ENCODE peak calls at places on chromosome 22, in eight cellular contexts. One of them, this sample, is unnamed.

GRCh38 chr22:50528682-50529415 is 963 bp downstream of the TYMP start:
- DNase-seq in hepatocyte: no peak
- DNase-seq in osteocyte: peak; percentile 85
- DNase-seq in omental fat pad: no peak
- DNase-seq in fibroblast of villous mesenchyme: no peak
- DNase-seq in astrocyte of the cerebellum: no peak
- DNase-seq in heart left ventricle: peak; percentile 62
- DNase-seq in stomach: no peak
- DNase-seq in this sample: no peak

GRCh38 chr22:46829140-46829891 is 66.9 kb downstream of the TBC1D22A start:
- DNase-seq in hepatocyte: peak; percentile 71
- DNase-seq in osteocyte: no peak
- DNase-seq in omental fat pad: no peak
- DNase-seq in fibroblast of villous mesenchyme: peak; percentile 90
- DNase-seq in astrocyte of the cerebellum: peak; percentile 91
- DNase-seq in heart left ventricle: no peak
- DNase-seq in stomach: no peak
- DNase-seq in this sample: no peak

GRCh38 chr22:29479417-29480261 is at the start of gene NEFH:
- DNase-seq in hepatocyte: peak; percentile 22
- DNase-seq in osteocyte: no peak
- DNase-seq in omental fat pad: no peak
- DNase-seq in fibroblast of villous mesenchyme: no peak
- DNase-seq in astrocyte of the cerebellum: no peak
- DNase-seq in heart left ventricle: no peak
- DNase-seq in stomach: no peak
- DNase-seq in this sample: no peak

GRCh38 chr22:46066691-46067090 is 83.6 kb upstream of the PPARA start:
- DNase-seq in hepatocyte: no peak
- DNase-seq in osteocyte: no peak
- DNase-seq in omental fat pad: no peak
- DNase-seq in fibroblast of villous mesenchyme: peak; percentile 73
- DNase-seq in astrocyte of the cerebellum: no peak
- DNase-seq in heart left ventricle: no peak
- DNase-seq in stomach: peak; percentile 44
- DNase-seq in this sample: no peak

GRCh38 chr22:22371031-22371541 is 126.5 kb downstream of the VPREB1 start:
- DNase-seq in hepatocyte: no peak
- DNase-seq in osteocyte: peak; percentile 36
- DNase-seq in omental fat pad: no peak
- DNase-seq in fibroblast of villous mesenchyme: no peak
- DNase-seq in astrocyte of the cerebellum: no peak
- DNase-seq in heart left ventricle: no peak
- DNase-seq in stomach: no peak
- DNase-seq in this sample: no peak

GRCh38 chr22:17910561-17911311 is 113.6 kb downstream of the MICAL3 start:
- DNase-seq in hepatocyte: peak; percentile 81
- DNase-seq in osteocyte: no peak
- DNase-seq in omental fat pad: no peak
- DNase-seq in fibroblast of villous mesenchyme: peak; percentile 85
- DNase-seq in astrocyte of the cerebellum: no peak
- DNase-seq in heart left ventricle: peak; percentile 80
- DNase-seq in stomach: no peak
- DNase-seq in this sample: no peak

GRCh38 chr22:22938672-22939536 is 51.3 kb downstream of the IGLL5 start:
- DNase-seq in hepatocyte: no peak
- DNase-seq in osteocyte: no peak
- DNase-seq in omental fat pad: no peak
- DNase-seq in fibroblast of villous mesenchyme: no peak
- DNase-seq in astrocyte of the cerebellum: no peak
- DNase-seq in heart left ventricle: peak; percentile 12
- DNase-seq in stomach: no peak
- DNase-seq in this sample: no peak

GRCh38 chr22:37145415-37146385 is 4.0 kb downstream of the IL2RB start:
- DNase-seq in hepatocyte: no peak
- DNase-seq in osteocyte: no peak
- DNase-seq in omental fat pad: no peak
- DNase-seq in fibroblast of villous mesenchyme: no peak
- DNase-seq in astrocyte of the cerebellum: no peak
- DNase-seq in heart left ventricle: peak; percentile 23
- DNase-seq in stomach: no peak
- DNase-seq in this sample: no peak

GRCh38 chr22:21984793-21985192 is 2.2 kb upstream of the TOP3B start:
- DNase-seq in hepatocyte: peak; percentile 34
- DNase-seq in osteocyte: no peak
- DNase-seq in omental fat pad: no peak
- DNase-seq in fibroblast of villous mesenchyme: peak; percentile 11
- DNase-seq in astrocyte of the cerebellum: no peak
- DNase-seq in heart left ventricle: no peak
- DNase-seq in stomach: no peak
- DNase-seq in this sample: peak; percentile 61

GRCh38 chr22:37843746-37844089 is 416 bp downstream of the ANKRD54 start:
- DNase-seq in hepatocyte: peak; percentile 75
- DNase-seq in osteocyte: no peak
- DNase-seq in omental fat pad: no peak
- DNase-seq in fibroblast of villous mesenchyme: no peak
- DNase-seq in astrocyte of the cerebellum: no peak
- DNase-seq in heart left ventricle: no peak
- DNase-seq in stomach: no peak
- DNase-seq in this sample: peak; percentile 67

GRCh38 chr22:17470880-17471500 is 92.3 kb upstream of the SLC25A18 start:
- DNase-seq in hepatocyte: no peak
- DNase-seq in osteocyte: no peak
- DNase-seq in omental fat pad: no peak
- DNase-seq in fibroblast of villous mesenchyme: no peak
- DNase-seq in astrocyte of the cerebellum: no peak
- DNase-seq in heart left ventricle: no peak
- DNase-seq in stomach: no peak
- DNase-seq in this sample: no peak

GRCh38 chr22:26170795-26171194 is 1.5 kb downstream of the SEZ6L start:
- DNase-seq in hepatocyte: peak; percentile 43
- DNase-seq in osteocyte: peak; percentile 77
- DNase-seq in omental fat pad: no peak
- DNase-seq in fibroblast of villous mesenchyme: no peak
- DNase-seq in astrocyte of the cerebellum: no peak
- DNase-seq in heart left ventricle: no peak
- DNase-seq in stomach: no peak
- DNase-seq in this sample: peak; percentile 18

GRCh38 chr22:30444632-30445437 is 19.3 kb downstream of the MTFP1 start:
- DNase-seq in hepatocyte: peak; percentile 72
- DNase-seq in osteocyte: no peak
- DNase-seq in omental fat pad: no peak
- DNase-seq in fibroblast of villous mesenchyme: peak; percentile 49
- DNase-seq in astrocyte of the cerebellum: no peak
- DNase-seq in heart left ventricle: no peak
- DNase-seq in stomach: peak; percentile 67
- DNase-seq in this sample: peak; percentile 86

GRCh38 chr22:23837496-23837859 is 1.3 kb downstream of the DERL3 start:
- DNase-seq in hepatocyte: no peak
- DNase-seq in osteocyte: no peak
- DNase-seq in omental fat pad: no peak
- DNase-seq in fibroblast of villous mesenchyme: no peak
- DNase-seq in astrocyte of the cerebellum: no peak
- DNase-seq in heart left ventricle: no peak
- DNase-seq in stomach: no peak
- DNase-seq in this sample: no peak

GRCh38 chr22:29259253-29259899 is 8.4 kb downstream of the RHBDD3 start:
- DNase-seq in hepatocyte: no peak
- DNase-seq in osteocyte: peak; percentile 54
- DNase-seq in omental fat pad: no peak
- DNase-seq in fibroblast of villous mesenchyme: no peak
- DNase-seq in astrocyte of the cerebellum: no peak
- DNase-seq in heart left ventricle: no peak
- DNase-seq in stomach: no peak
- DNase-seq in this sample: no peak

GRCh38 chr22:48004038-48004437 is 1241.6 kb downstream of the TBC1D22A start:
- DNase-seq in hepatocyte: no peak
- DNase-seq in osteocyte: no peak
- DNase-seq in omental fat pad: no peak
- DNase-seq in fibroblast of villous mesenchyme: no peak
- DNase-seq in astrocyte of the cerebellum: no peak
- DNase-seq in heart left ventricle: no peak
- DNase-seq in stomach: no peak
- DNase-seq in this sample: no peak

GRCh38 chr22:43923631-43924548 is at the start of gene PNPLA3:
- DNase-seq in hepatocyte: peak; percentile 96
- DNase-seq in osteocyte: peak; percentile 93
- DNase-seq in omental fat pad: peak; percentile 86
- DNase-seq in fibroblast of villous mesenchyme: peak; percentile 88
- DNase-seq in astrocyte of the cerebellum: peak; percentile 68
- DNase-seq in heart left ventricle: peak; percentile 93
- DNase-seq in stomach: peak; percentile 90
- DNase-seq in this sample: peak; percentile 89
- TF ChIP-seq CTCF in hepatocyte: peak; percentile 38
- TF ChIP-seq CTCF in osteocyte: peak; percentile 36
- TF ChIP-seq CTCF in omental fat pad: no peak
- TF ChIP-seq CTCF in fibroblast of villous mesenchyme: peak; percentile 31
- TF ChIP-seq CTCF in astrocyte of the cerebellum: peak; percentile 26
- TF ChIP-seq CTCF in heart left ventricle: no peak
- TF ChIP-seq CTCF in stomach: no peak
- TF ChIP-seq CTCF in this sample: no peak

GRCh38 chr22:35683560-35683959 is 34.1 kb upstream of the APOL5 start:
- DNase-seq in hepatocyte: no peak
- DNase-seq in osteocyte: no peak
- DNase-seq in omental fat pad: no peak
- DNase-seq in fibroblast of villous mesenchyme: no peak
- DNase-seq in astrocyte of the cerebellum: no peak
- DNase-seq in heart left ventricle: no peak
- DNase-seq in stomach: no peak
- DNase-seq in this sample: no peak
- TF ChIP-seq CTCF in hepatocyte: no peak
- TF ChIP-seq CTCF in osteocyte: no peak
- TF ChIP-seq CTCF in omental fat pad: no peak
- TF ChIP-seq CTCF in fibroblast of villous mesenchyme: no peak
- TF ChIP-seq CTCF in astrocyte of the cerebellum: no peak
- TF ChIP-seq CTCF in heart left ventricle: no peak
- TF ChIP-seq CTCF in stomach: no peak
- TF ChIP-seq CTCF in this sample: no peak

DNA sequence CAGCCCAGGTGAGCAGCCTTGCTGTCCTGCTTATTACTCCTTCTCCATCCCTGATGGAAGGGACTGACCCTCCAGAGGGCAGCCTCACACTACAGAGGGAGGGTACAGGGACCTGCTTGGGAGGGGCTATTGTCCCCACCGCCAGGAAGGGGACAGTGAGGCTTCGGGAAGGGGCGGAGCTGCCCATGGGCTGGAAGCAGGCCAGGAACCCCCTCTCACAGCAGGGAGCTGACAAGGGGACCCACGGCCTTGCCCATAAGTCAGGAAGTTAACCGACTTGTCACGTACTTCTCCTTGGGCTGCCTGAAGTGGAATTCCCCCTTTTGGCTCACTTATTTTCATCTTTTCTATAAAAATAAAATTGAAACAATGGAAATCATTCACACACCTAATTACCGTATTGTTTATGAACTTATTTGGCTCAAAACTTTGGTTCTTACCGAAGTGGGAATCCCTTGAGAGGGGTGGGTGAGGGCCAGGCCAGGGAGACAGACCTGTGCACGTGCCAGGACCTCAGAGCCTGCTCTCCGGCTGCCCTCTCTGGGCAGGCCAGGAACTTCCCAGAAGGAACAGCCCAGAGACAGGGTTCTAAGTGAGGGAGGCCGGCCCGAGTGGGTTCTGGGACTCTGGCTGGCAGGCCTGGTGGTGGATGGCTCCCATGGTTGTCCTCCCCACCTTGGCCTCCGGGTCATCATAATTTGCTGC is 5.8 kb downstream of the MGAT3 start:
- DNase-seq in hepatocyte: peak; percentile 48
- DNase-seq in osteocyte: no peak
- DNase-seq in omental fat pad: no peak
- DNase-seq in fibroblast of villous mesenchyme: no peak
- DNase-seq in astrocyte of the cerebellum: no peak
- DNase-seq in heart left ventricle: peak; percentile 81
- DNase-seq in stomach: no peak
- DNase-seq in this sample: peak; percentile 57
- TF ChIP-seq CTCF in hepatocyte: peak; percentile 30
- TF ChIP-seq CTCF in osteocyte: peak; percentile 21
- TF ChIP-seq CTCF in omental fat pad: no peak
- TF ChIP-seq CTCF in fibroblast of villous mesenchyme: no peak
- TF ChIP-seq CTCF in astrocyte of the cerebellum: no peak
- TF ChIP-seq CTCF in heart left ventricle: peak; percentile 36
- TF ChIP-seq CTCF in stomach: no peak
- TF ChIP-seq CTCF in this sample: no peak

GRCh38 chr22:41094036-41094435 is 1.6 kb downstream of the EP300 start:
- DNase-seq in hepatocyte: peak; percentile 25
- DNase-seq in osteocyte: no peak
- DNase-seq in omental fat pad: no peak
- DNase-seq in fibroblast of villous mesenchyme: peak; percentile 39
- DNase-seq in astrocyte of the cerebellum: no peak
- DNase-seq in heart left ventricle: no peak
- DNase-seq in stomach: no peak
- DNase-seq in this sample: no peak

GRCh38 chr22:41091139-41092022 is 1.0 kb upstream of the EP300 start:
- DNase-seq in hepatocyte: peak; percentile 100
- DNase-seq in osteocyte: peak; percentile 100
- DNase-seq in omental fat pad: peak; percentile 94
- DNase-seq in fibroblast of villous mesenchyme: peak; percentile 99
- DNase-seq in astrocyte of the cerebellum: peak; percentile 98
- DNase-seq in heart left ventricle: peak; percentile 100
- DNase-seq in stomach: peak; percentile 99
- DNase-seq in this sample: peak; percentile 99

GRCh38 chr22:41096391-41096790 is 4.0 kb downstream of the EP300 start:
- DNase-seq in hepatocyte: no peak
- DNase-seq in osteocyte: no peak
- DNase-seq in omental fat pad: no peak
- DNase-seq in fibroblast of villous mesenchyme: no peak
- DNase-seq in astrocyte of the cerebellum: no peak
- DNase-seq in heart left ventricle: no peak
- DNase-seq in stomach: no peak
- DNase-seq in this sample: no peak

GRCh38 chr22:41092847-41093371 is 517 bp downstream of the EP300 start:
- DNase-seq in hepatocyte: peak; percentile 40
- DNase-seq in osteocyte: no peak
- DNase-seq in omental fat pad: no peak
- DNase-seq in fibroblast of villous mesenchyme: peak; percentile 42
- DNase-seq in astrocyte of the cerebellum: no peak
- DNase-seq in heart left ventricle: no peak
- DNase-seq in stomach: peak; percentile 41
- DNase-seq in this sample: peak; percentile 39

DNA sequence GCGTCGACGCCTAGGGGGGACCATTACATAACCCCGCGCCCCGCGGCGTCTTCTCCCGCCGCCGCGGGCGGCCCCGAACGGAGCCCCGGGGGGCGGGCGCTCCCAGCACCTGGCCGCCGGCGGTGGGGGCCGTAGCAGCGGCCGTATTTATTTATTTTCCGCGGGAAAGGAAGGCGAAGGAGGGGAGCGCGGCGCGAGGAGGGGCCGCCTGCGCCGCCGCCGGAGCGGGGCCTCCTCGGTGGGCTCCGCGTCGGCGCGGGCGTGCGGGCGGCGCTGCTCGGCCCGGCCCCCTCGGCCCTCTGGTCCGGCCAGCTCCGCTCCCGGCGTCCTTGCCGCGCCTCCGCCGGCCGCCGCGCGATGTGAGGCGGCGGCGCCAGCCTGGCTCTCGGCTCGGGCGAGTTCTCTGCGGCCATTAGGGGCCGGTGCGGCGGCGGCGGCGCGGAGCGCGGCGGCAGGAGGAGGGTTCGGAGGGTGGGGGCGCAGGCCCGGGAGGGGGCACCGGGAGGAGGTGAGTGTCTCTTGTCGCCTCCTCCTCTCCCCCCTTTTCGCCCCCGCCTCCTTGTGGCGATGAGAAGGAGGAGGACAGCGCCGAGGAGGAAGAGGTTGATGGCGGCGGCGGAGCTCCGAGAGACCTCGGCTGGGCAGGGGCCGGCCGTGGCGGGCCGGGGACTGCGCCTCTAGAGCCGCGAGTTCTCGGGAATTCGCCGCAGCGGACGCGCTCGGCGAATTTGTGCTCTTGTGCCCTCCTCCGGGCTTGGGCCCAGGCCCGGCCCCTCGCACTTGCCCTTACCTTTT is at the start of gene EP300:
- DNase-seq in hepatocyte: peak; percentile 91
- DNase-seq in osteocyte: peak; percentile 90
- DNase-seq in omental fat pad: peak; percentile 48
- DNase-seq in fibroblast of villous mesenchyme: peak; percentile 74
- DNase-seq in astrocyte of the cerebellum: peak; percentile 28
- DNase-seq in heart left ventricle: peak; percentile 92
- DNase-seq in stomach: peak; percentile 72
- DNase-seq in this sample: peak; percentile 90
- TF ChIP-seq CTCF in hepatocyte: no peak
- TF ChIP-seq CTCF in osteocyte: peak; percentile 38
- TF ChIP-seq CTCF in omental fat pad: no peak
- TF ChIP-seq CTCF in fibroblast of villous mesenchyme: peak; percentile 27
- TF ChIP-seq CTCF in astrocyte of the cerebellum: peak; percentile 22
- TF ChIP-seq CTCF in heart left ventricle: peak; percentile 18
- TF ChIP-seq CTCF in stomach: no peak
- TF ChIP-seq CTCF in this sample: peak; percentile 27

This sample was measured in GM13977.